ENCODE peak calls at places on chromosomes 3 and 15, in eight cellular contexts. N, B, P, L, R, S, H and D are unnamed samples.

GRCh38 chr15:49044761-49045571 is 1.3 kb downstream of the SECISBP2L start:
- DNase-seq in N (no peak), B (no peak), P (no peak), L (no peak), R (no peak), S (peak), H (no peak), D (no peak)

GRCh38 chr3:158103131-158103955 is 2.9 kb downstream of the SHOX2 start:
- DNase-seq in N (no peak), B (peak), P (no peak), L (peak), R (no peak), S (no peak), H (peak), D (peak)

GRCh38 chr3:179063945-179064560 is 7.6 kb downstream of the ZMAT3 start:
- DNase-seq in N (no peak), B (no peak), P (no peak), L (no peak), R (no peak), S (no peak), H (no peak), D (no peak)

GRCh38 chr3:181402347-181402746 is 309.4 kb upstream of the SOX2 start:
- DNase-seq in N (no peak), B (peak), P (no peak), L (no peak), R (no peak), S (no peak), H (no peak), D (no peak)

GRCh38 chr15:62059108-62059817 is 984 bp downstream of the VPS13C start:
- DNase-seq in N (no peak), B (no peak), P (no peak), L (no peak), R (no peak), S (peak), H (no peak), D (no peak)

GRCh38 chr3:71208273-71209095 is 375.0 kb downstream of the FOXP1 start:
- DNase-seq in N (no peak), B (peak), P (no peak), L (no peak), R (no peak), S (peak), H (peak), D (no peak)

GRCh38 chr3:114506622-114507300 is 212.9 kb downstream of the TIGIT start:
- DNase-seq in N (no peak), B (no peak), P (no peak), L (no peak), R (no peak), S (no peak), H (no peak), D (no peak)

GRCh38 chr15:78314181-78314581 is 14.8 kb upstream of the SKIC8 start:
- DNase-seq in N (no peak), B (no peak), P (no peak), L (no peak), R (no peak), S (no peak), H (no peak), D (no peak)

GRCh38 chr15:68383161-68384074 is 48.5 kb downstream of the ITGA11 start:
- DNase-seq in N (no peak), B (peak), P (no peak), L (no peak), R (peak), S (peak), H (no peak), D (peak)

GRCh38 chr15:92056875-92057274 is 203.4 kb downstream of the SLCO3A1 start:
- DNase-seq in N (no peak), B (no peak), P (no peak), L (no peak), R (no peak), S (no peak), H (no peak), D (no peak)

GRCh38 chr15:84955089-84955848 is 26.4 kb upstream of the PDE8A start:
- DNase-seq in N (peak), B (peak), P (peak), L (peak), R (peak), S (peak), H (peak), D (peak)

GRCh38 chr3:15439476-15439875 is 12.1 kb downstream of the EAF1 start:
- DNase-seq in N (no peak), B (no peak), P (no peak), L (no peak), R (no peak), S (peak), H (no peak), D (no peak)

GRCh38 chr3:48595075-48595525 is at the start of gene COL7A1:
- DNase-seq in N (no peak), B (no peak), P (no peak), L (no peak), R (no peak), S (no peak), H (no peak), D (no peak)

GRCh38 chr15:36844453-36845094 is 255.8 kb downstream of the MEIS2 start:
- DNase-seq in N (no peak), B (no peak), P (no peak), L (no peak), R (no peak), S (peak), H (no peak), D (no peak)

GRCh38 chr3:171460226-171461086 is at the start of gene TNIK:
- DNase-seq in N (peak), B (peak), P (peak), L (peak), R (peak), S (peak), H (peak), D (peak)

GRCh38 chr15:37682304-37682703 is 252.1 kb upstream of the TMCO5A start:
- DNase-seq in N (no peak), B (no peak), P (no peak), L (no peak), R (no peak), S (peak), H (no peak), D (no peak)

GRCh38 chr3:14812196-14812785 is 6.5 kb upstream of the FGD5 start:
- DNase-seq in N (no peak), B (no peak), P (no peak), L (peak), R (no peak), S (no peak), H (no peak), D (no peak)

GRCh38 chr3:51967384-51968174 is at the start of gene PCBP4:
- DNase-seq in N (no peak), B (peak), P (no peak), L (peak), R (peak), S (peak), H (peak), D (peak)

GRCh38 chr3:150355581-150355980 is 52.5 kb upstream of the TSC22D2 start:
- DNase-seq in N (no peak), B (no peak), P (no peak), L (no peak), R (no peak), S (no peak), H (no peak), D (no peak)

GRCh38 chr15:31306426-31307269 is 20.0 kb upstream of the KLF13 start:
- DNase-seq in N (no peak), B (no peak), P (no peak), L (peak), R (no peak), S (no peak), H (no peak), D (peak)

GRCh38 chr3:14145236-14145635 is 20.4 kb downstream of the TMEM43 start:
- DNase-seq in N (no peak), B (no peak), P (no peak), L (no peak), R (no peak), S (peak), H (no peak), D (no peak)

GRCh38 chr3:194856296-194856695 is 170.6 kb downstream of the FAM43A start:
- DNase-seq in N (no peak), B (no peak), P (no peak), L (peak), R (no peak), S (no peak), H (no peak), D (no peak)

GRCh38 chr15:25250011-25250596 is 188.7 kb downstream of the UBE3A start:
- DNase-seq in N (no peak), B (no peak), P (no peak), L (no peak), R (no peak), S (no peak), H (peak), D (no peak)

GRCh38 chr15:37425541-37425940 is 325.2 kb upstream of the MEIS2 start:
- DNase-seq in N (no peak), B (no peak), P (no peak), L (no peak), R (no peak), S (no peak), H (no peak), D (no peak)

GRCh38 chr15:42800731-42801474 is 64.0 kb upstream of the CDAN1 start:
- DNase-seq in N (no peak), B (peak), P (no peak), L (no peak), R (peak), S (no peak), H (no peak), D (peak)
- TF ChIP-seq CTCF in N (no peak), B (no peak), P (no peak), L (no peak), R (peak), S (no peak), H (peak), D (no peak)

GRCh38 chr3:73433079-73433478 is 191.7 kb downstream of the PDZRN3 start:
- DNase-seq in N (no peak), B (no peak), P (no peak), L (no peak), R (no peak), S (no peak), H (no peak), D (no peak)

GRCh38 chr3:73431136-73431933 is 193.4 kb downstream of the PDZRN3 start:
- DNase-seq in N (no peak), B (no peak), P (no peak), L (no peak), R (peak), S (no peak), H (no peak), D (no peak)

GRCh38 chr3:73433681-73434080 is 191.1 kb downstream of the PDZRN3 start:
- DNase-seq in N (no peak), B (no peak), P (no peak), L (no peak), R (no peak), S (no peak), H (no peak), D (no peak)

GRCh38 chr3:73432021-73432722 is 192.6 kb downstream of the PDZRN3 start:
- DNase-seq in N (no peak), B (peak), P (no peak), L (no peak), R (peak), S (peak), H (no peak), D (peak)

DNA sequence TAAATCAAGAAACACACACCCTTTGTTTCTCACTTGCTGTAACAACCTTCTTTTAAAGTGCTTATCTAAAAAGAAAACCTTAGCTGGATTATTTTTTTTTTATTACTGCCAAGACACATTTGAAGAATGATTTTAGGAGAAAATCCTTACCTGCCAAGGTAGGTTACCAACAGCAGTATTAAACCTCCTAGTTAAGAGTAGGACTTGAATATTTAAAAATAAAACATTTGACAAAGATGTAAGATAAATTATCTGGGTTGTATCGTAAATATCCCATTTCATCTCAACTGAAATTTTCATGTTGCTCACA is 192.1 kb downstream of the PDZRN3 start:
- DNase-seq in N (no peak), B (no peak), P (no peak), L (no peak), R (no peak), S (no peak), H (no peak), D (no peak)
- TF ChIP-seq CTCF in N (no peak), B (no peak), P (no peak), L (no peak), R (no peak), S (no peak), H (peak), D (peak)

DNA sequence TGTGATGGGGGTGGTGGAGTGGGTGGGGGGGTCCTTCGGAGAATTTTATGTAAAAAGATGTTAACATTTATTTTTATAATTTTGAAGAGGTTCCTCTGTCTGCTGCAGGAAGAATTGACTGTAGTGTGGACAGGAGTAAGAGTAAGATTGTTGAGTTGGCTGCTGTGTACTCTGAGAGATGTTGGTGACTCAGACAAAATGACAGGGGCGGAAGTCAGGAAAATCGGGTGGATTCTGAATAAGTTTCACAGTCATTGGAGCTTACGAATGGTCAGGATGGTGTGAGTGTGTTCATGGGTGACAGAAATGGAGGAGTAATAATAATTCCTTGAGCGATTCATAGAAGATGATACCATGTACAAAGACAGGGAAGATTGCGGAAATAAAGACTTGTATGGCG is 420.0 kb downstream of the ROBO2 start:
- DNase-seq in N (no peak), B (no peak), P (no peak), L (no peak), R (no peak), S (no peak), H (no peak), D (no peak)
- TF ChIP-seq CTCF in N (no peak), B (no peak), P (no peak), L (no peak), R (no peak), S (no peak), H (no peak), D (no peak)

GRCh38 chr15:63858448-63858847 is 24.7 kb upstream of the HERC1 start:
- DNase-seq in N (no peak), B (no peak), P (no peak), L (no peak), R (no peak), S (no peak), H (no peak), D (no peak)

GRCh38 chr15:63858881-63859280 is 25.1 kb upstream of the HERC1 start:
- DNase-seq in N (no peak), B (no peak), P (no peak), L (no peak), R (no peak), S (peak), H (no peak), D (no peak)

GRCh38 chr15:63857459-63857856 is 23.7 kb upstream of the HERC1 start:
- DNase-seq in N (no peak), B (no peak), P (no peak), L (no peak), R (no peak), S (no peak), H (no peak), D (no peak)

GRCh38 chr15:63855735-63856134 is 22.0 kb upstream of the HERC1 start:
- DNase-seq in N (no peak), B (no peak), P (no peak), L (no peak), R (no peak), S (no peak), H (no peak), D (no peak)

GRCh38 chr15:63856711-63857458 is 23.1 kb upstream of the HERC1 start:
- DNase-seq in N (no peak), B (no peak), P (no peak), L (no peak), R (no peak), S (peak), H (no peak), D (no peak)
- TF ChIP-seq CTCF in N (no peak), B (no peak), P (no peak), L (no peak), R (no peak), S (no peak), H (no peak), D (no peak)

DNA sequence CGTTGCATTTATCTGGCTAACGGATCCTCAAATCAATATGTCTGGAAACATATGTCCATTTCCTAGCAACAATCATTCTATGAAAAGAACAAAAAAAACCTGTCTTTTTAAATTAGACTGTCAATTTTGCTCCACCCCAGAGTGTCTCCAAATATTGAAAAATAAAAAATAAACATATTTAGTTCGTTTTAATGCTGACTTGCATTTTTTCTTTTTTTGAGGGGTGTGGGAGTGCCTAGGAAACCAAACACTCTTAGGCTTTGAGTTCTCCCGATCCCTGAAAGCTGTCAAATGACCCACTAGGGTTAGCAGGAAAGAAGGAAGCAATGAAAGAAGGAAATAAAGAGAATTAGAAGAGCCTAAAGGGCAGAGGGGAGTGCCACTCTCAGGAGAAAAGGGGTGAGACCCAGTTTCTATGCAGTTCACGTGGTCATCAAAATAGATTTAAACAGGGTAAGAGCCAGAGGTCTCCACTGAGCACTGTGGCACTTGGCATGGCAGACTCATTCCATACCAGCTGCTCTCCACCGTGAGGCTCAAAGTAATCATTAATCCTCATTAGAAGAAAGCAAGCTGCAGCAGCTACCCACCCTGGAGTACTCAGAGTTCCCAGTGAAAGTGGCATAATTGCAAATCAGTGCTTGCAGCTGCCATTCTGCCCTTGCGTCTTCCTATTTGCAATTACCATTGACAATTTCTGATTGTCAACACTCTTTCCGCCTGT is 32.4 kb downstream of the PDZRN3 start:
- DNase-seq in N (no peak), B (no peak), P (no peak), L (no peak), R (peak), S (no peak), H (no peak), D (no peak)
- TF ChIP-seq CTCF in N (no peak), B (no peak), P (no peak), L (no peak), R (no peak), S (no peak), H (no peak), D (no peak)

DNA sequence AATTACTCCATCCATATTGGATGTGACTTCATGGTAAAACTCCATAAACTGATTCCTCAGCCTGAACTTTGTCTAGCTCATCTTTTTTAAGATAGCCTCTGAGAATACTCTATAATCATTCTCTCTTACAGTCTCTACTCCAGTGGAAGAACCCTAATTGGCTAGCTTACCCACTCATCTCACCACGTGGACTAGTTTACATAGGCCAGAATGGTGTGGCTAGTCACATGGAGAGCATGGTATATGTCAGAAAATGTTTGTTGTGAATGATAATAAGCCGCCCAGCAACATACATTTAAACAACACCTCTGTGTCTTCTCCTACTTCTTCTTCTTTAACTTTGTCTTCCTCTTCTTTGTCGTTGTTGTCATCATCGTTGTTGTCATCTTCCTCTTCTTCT is 389.2 kb upstream of the LRRC3B start:
- DNase-seq in N (no peak), B (no peak), P (no peak), L (no peak), R (no peak), S (no peak), H (no peak), D (no peak)
- TF ChIP-seq CTCF in N (no peak), B (no peak), P (no peak), L (no peak), R (no peak), S (no peak), H (no peak), D (no peak)